ENCODE peak calls at places on chromosome 11, in six cellular contexts. V is neuronal stem cell, K is H9, N is H1, D is IMR-90, J is mesenchymal stem cell. C is an unnamed sample.

GRCh38 chr11:27218498-27219038 is 144.4 kb downstream of the CCDC34 start:
- DNase-seq in V (no peak), K (no peak), N (no peak), D (peak), J (peak), C (peak)

GRCh38 chr11:27392715-27393114 is 29.7 kb upstream of the CCDC34 start:
- DNase-seq in V (peak), K (no peak), N (no peak), D (peak), J (peak), C (peak)

GRCh38 chr11:6320411-6321207 is at the start of gene CAVIN3:
- DNase-seq in V (peak), K (peak), N (no peak), D (peak), J (peak), C (peak)

GRCh38 chr11:130278151-130278550 is 36.6 kb downstream of the ZBTB44 start:
- DNase-seq in V (no peak), K (no peak), N (no peak), D (no peak), J (no peak), C (no peak)

GRCh38 chr11:2584812-2585565 is 114.8 kb downstream of the KCNQ1OT1 start:
- DNase-seq in V (no peak), K (peak), N (no peak), D (no peak), J (no peak), C (no peak)

GRCh38 chr11:32500001-32500400 is 64.7 kb upstream of the WT1 start:
- DNase-seq in V (no peak), K (no peak), N (no peak), D (no peak), J (no peak), C (no peak)

GRCh38 chr11:33753304-33753703 is 17.1 kb upstream of the CD59 start:
- DNase-seq in V (no peak), K (no peak), N (no peak), D (peak), J (peak), C (no peak)

GRCh38 chr11:16081756-16082531 is 274.4 kb downstream of the SOX6 start:
- DNase-seq in V (no peak), K (no peak), N (no peak), D (no peak), J (no peak), C (no peak)

GRCh38 chr11:125214466-125215204 is 50.1 kb downstream of the PKNOX2 start:
- DNase-seq in V (peak), K (no peak), N (no peak), D (no peak), J (no peak), C (no peak)

GRCh38 chr11:17389205-17389956 is 922 bp upstream of the KCNJ11 start:
- DNase-seq in V (peak), K (peak), N (peak), D (peak), J (peak), C (peak)

GRCh38 chr11:118171274-118172062 is 5.0 kb downstream of the SCN2B start:
- DNase-seq in V (peak), K (peak), N (no peak), D (peak), J (peak), C (peak)

GRCh38 chr11:82775736-82776346 is 42.2 kb upstream of the FAM181B start:
- DNase-seq in V (no peak), K (peak), N (peak), D (peak), J (peak), C (peak)

GRCh38 chr11:28777126-28777525 is 668.9 kb downstream of the METTL15 start:
- DNase-seq in V (no peak), K (no peak), N (no peak), D (no peak), J (no peak), C (no peak)

GRCh38 chr11:104146421-104146820 is 17.5 kb downstream of the PDGFD start:
- DNase-seq in V (no peak), K (no peak), N (no peak), D (no peak), J (no peak), C (no peak)

GRCh38 chr11:45771942-45772522 is 32.9 kb upstream of the SLC35C1 start:
- DNase-seq in V (peak), K (peak), N (no peak), D (peak), J (peak), C (peak)

GRCh38 chr11:31214337-31214736 is 155.2 kb downstream of the DCDC1 start:
- DNase-seq in V (no peak), K (no peak), N (no peak), D (no peak), J (no peak), C (no peak)

GRCh38 chr11:131766637-131767036 is 396.2 kb downstream of the NTM start:
- DNase-seq in V (no peak), K (no peak), N (no peak), D (no peak), J (no peak), C (no peak)

GRCh38 chr11:122422707-122423106 is 232.8 kb upstream of the UBASH3B start:
- DNase-seq in V (no peak), K (no peak), N (no peak), D (peak), J (no peak), C (no peak)

GRCh38 chr11:36196476-36197099 is 92.6 kb downstream of the COMMD9 start:
- DNase-seq in V (no peak), K (no peak), N (no peak), D (peak), J (no peak), C (no peak)

GRCh38 chr11:7579226-7579825 is 65.5 kb downstream of the PPFIBP2 start:
- DNase-seq in V (no peak), K (no peak), N (no peak), D (peak), J (peak), C (no peak)

GRCh38 chr11:88484873-88485621 is 147.5 kb upstream of the CTSC start:
- DNase-seq in V (no peak), K (peak), N (no peak), D (peak), J (peak), C (peak)

GRCh38 chr11:86743223-86744118 is 56.9 kb upstream of the PRSS23 start:
- DNase-seq in V (no peak), K (no peak), N (no peak), D (peak), J (peak), C (peak)

GRCh38 chr11:100072131-100072530 is 615.0 kb upstream of the ARHGAP42 start:
- DNase-seq in V (no peak), K (no peak), N (no peak), D (no peak), J (no peak), C (peak)

GRCh38 chr11:34339149-34340064 is 18.4 kb downstream of the ABTB2 start:
- DNase-seq in V (no peak), K (no peak), N (no peak), D (no peak), J (no peak), C (peak)

GRCh38 chr11:67644042-67644441 is 4.5 kb upstream of the TBX10 start:
- DNase-seq in V (no peak), K (peak), N (no peak), D (no peak), J (no peak), C (peak)

GRCh38 chr11:114157476-114158050 is 98.1 kb downstream of the ZBTB16 start:
- DNase-seq in V (no peak), K (no peak), N (no peak), D (no peak), J (no peak), C (no peak)

GRCh38 chr11:18563090-18563730 is 25.3 kb downstream of the UEVLD start:
- DNase-seq in V (no peak), K (no peak), N (no peak), D (no peak), J (no peak), C (no peak)

GRCh38 chr11:32430586-32431357 is 4.6 kb downstream of the WT1 start:
- DNase-seq in V (no peak), K (peak), N (no peak), D (no peak), J (no peak), C (peak)

GRCh38 chr11:109306322-109306721 is 115.7 kb upstream of the C11orf87 start:
- DNase-seq in V (no peak), K (no peak), N (no peak), D (peak), J (peak), C (peak)

GRCh38 chr11:70587095-70587389 is 188.7 kb downstream of the CTTN start:
- DNase-seq in V (no peak), K (no peak), N (no peak), D (peak), J (peak), C (no peak)
- H3K4me2 ChIP-seq in V (no peak), K (no peak), N (no peak), D (no peak), J (no peak), C (no peak)

GRCh38 chr11:66126808-66127555 is 56.9 kb downstream of the PACS1 start:
- DNase-seq in V (no peak), K (peak), N (no peak), D (peak), J (peak), C (peak)
- H2AK5ac ChIP-seq in V (no peak), K (no peak), N (no peak), D (peak), J (peak), C (peak)

DNA sequence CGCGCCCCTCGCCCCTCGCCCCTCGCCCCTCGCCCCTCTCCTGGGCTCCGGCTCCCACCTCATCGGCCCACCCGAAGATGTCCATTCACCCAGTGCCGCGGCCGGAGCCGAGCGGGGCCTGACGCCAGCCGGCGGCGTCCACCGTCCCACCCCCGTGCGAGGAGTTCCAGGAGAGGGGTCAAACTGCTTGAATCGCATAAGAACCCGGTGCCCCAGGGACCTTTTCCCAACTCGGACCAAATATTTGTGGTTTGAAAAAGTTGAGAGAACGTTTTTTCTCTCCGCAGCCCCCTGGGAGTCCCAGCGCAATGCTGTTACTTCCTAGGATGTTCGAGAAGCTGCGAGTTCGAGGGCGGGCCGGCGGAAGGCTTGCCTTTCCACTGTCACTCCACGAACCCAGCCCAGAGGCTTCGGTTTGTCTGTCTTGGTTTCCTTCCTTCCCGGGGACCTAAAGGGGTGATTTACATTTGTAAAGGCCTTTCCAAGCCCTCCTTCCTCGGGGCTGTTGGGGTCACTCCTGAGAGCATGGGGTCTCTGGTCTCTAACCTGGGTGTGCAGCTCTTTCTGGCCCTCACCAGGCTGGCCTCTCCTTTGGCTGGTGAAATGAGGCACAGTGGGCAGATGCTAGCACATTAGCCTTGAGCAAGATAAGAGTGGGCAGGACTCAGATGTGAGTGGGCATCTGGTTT is 38.0 kb downstream of the ETS1 start:
- DNase-seq in V (no peak), K (no peak), N (no peak), D (no peak), J (peak), C (no peak)
- H3K4me2 ChIP-seq in V (peak), K (peak), N (peak), D (peak), J (peak), C (peak)

GRCh38 chr11:63917685-63918523 is 940 bp upstream of the RCOR2 start:
- DNase-seq in V (peak), K (peak), N (no peak), D (no peak), J (peak), C (peak)
- H2AK5ac ChIP-seq in V (peak), K (no peak), N (peak), D (peak), J (peak), C (peak)

GRCh38 chr11:97078443-97078842 is 688.6 kb downstream of the JRKL start:
- DNase-seq in V (no peak), K (no peak), N (no peak), D (no peak), J (no peak), C (no peak)
- H3K4me2 ChIP-seq in V (no peak), K (no peak), N (no peak), D (no peak), J (no peak), C (no peak)

C was measured in mesendoderm.